ENCODE peak calls at places on chromosomes 5 and 9, in seven cellular contexts. X is H1, Z is HepG2, C is K562, P is GM12892, D is SK-N-SH, H is GM12878. S is an unnamed sample.

GRCh38 chr5:78509884-78510769 is 138.4 kb downstream of the LHFPL2 start:
- DNase-seq in Z (no peak), H (no peak), P (peak), C (peak), X (no peak), D (no peak), S (peak)

GRCh38 chr9:95985656-95986055 is 110.2 kb downstream of the ERCC6L2 start:
- DNase-seq in C (no peak), D (no peak), Z (no peak), H (no peak), P (no peak), X (no peak), S (no peak)

GRCh38 chr5:2981035-2981434 is 229.6 kb upstream of the IRX2 start:
- DNase-seq in C (no peak), H (no peak), P (no peak), Z (no peak), D (no peak), X (no peak), S (no peak)

GRCh38 chr5:13941468-13941867 is 3.0 kb downstream of the DNAH5 start:
- DNase-seq in X (no peak), P (no peak), Z (no peak), H (no peak), C (no peak), D (no peak), S (no peak)

GRCh38 chr5:23146183-23146582 is 293.0 kb upstream of the CDH12 start:
- DNase-seq in H (no peak), D (no peak), C (no peak), P (no peak), Z (no peak), X (no peak), S (no peak)

GRCh38 chr5:1429501-1429900 is 15.7 kb downstream of the SLC6A3 start:
- DNase-seq in D (no peak), H (no peak), C (no peak), X (no peak), Z (no peak), P (no peak), S (no peak)

GRCh38 chr9:82961504-82962125 is 101.3 kb downstream of the RASEF start:
- DNase-seq in P (peak), D (peak), C (peak), Z (peak), H (peak), X (peak), S (peak)

GRCh38 chr5:139717221-139717620 is 69.1 kb downstream of the CXXC5 start:
- DNase-seq in X (no peak), C (no peak), P (no peak), Z (no peak), D (no peak), H (no peak), S (no peak)

GRCh38 chr5:179212870-179213269 is 132.4 kb downstream of the ADAMTS2 start:
- DNase-seq in C (no peak), H (no peak), D (peak), X (no peak), Z (no peak), P (no peak), S (no peak)

GRCh38 chr9:81373294-81373693 is 316.1 kb downstream of the TLE1 start:
- DNase-seq in D (no peak), C (no peak), P (no peak), H (no peak), Z (no peak), X (no peak), S (no peak)

GRCh38 chr9:91777437-91777836 is 172.6 kb downstream of the ROR2 start:
- DNase-seq in H (no peak), X (no peak), P (no peak), Z (no peak), D (no peak), C (no peak), S (no peak)

GRCh38 chr5:6759401-6759800 is 46.2 kb downstream of the TENT4A start:
- DNase-seq in Z (peak), X (no peak), P (no peak), H (no peak), C (peak), D (peak), S (no peak)

GRCh38 chr9:94908041-94908563 is 181.6 kb downstream of the AOPEP start:
- DNase-seq in X (no peak), C (no peak), P (no peak), Z (no peak), D (no peak), H (no peak), S (no peak)

GRCh38 chr5:177450672-177451424 is 4.2 kb downstream of the PRR7 start:
- DNase-seq in Z (no peak), X (no peak), P (no peak), H (no peak), C (no peak), D (no peak), S (no peak)

GRCh38 chr9:87564706-87565335 is 67.2 kb downstream of the DAPK1 start:
- DNase-seq in H (no peak), P (no peak), Z (no peak), X (no peak), D (no peak), C (no peak), S (no peak)

GRCh38 chr5:111237470-111237869 is 13.3 kb downstream of the CAMK4 start:
- DNase-seq in X (no peak), D (no peak), H (no peak), P (no peak), C (no peak), Z (no peak), S (no peak)

GRCh38 chr9:95202076-95202681 is 115.3 kb downstream of the FANCC start:
- DNase-seq in X (no peak), H (no peak), D (no peak), C (no peak), Z (no peak), P (no peak), S (no peak)

GRCh38 chr5:16855475-16855874 is 80.6 kb downstream of the MYO10 start:
- DNase-seq in X (no peak), H (no peak), D (peak), Z (no peak), C (no peak), P (no peak), S (no peak)

GRCh38 chr9:121445986-121446385 is 53.7 kb downstream of the GGTA1 start:
- DNase-seq in Z (no peak), H (no peak), D (no peak), P (no peak), X (no peak), C (no peak), S (no peak)
- TF ChIP-seq TAF1 in Z (no peak), H (no peak), D (no peak), P (no peak), X (no peak), C (no peak), S (no peak)

DNA sequence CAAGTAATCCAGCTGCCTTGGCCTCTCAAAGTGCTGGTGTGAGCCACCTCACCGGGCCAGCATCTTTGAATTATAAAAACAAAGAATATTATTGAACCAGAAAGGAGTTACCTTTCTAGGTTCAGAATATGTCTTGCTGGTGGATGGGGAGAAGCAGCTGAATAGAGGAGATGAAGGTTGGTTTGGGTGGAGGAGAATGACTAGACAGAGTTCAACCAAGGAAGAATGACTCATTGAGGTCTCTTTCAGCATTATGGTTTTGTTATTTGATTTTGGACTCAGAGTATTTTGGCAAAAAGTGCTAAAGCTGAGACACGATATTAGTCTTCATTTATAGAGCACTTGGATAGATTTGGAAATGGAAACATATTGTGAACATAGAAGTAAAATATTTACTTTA is 75.2 kb upstream of the MPDZ start:
- DNase-seq in D (no peak), Z (no peak), X (no peak), C (no peak), P (no peak), H (no peak), S (no peak)
- TF ChIP-seq TAF1 in D (no peak), Z (no peak), X (no peak), C (no peak), P (no peak), H (no peak), S (no peak)

GRCh38 chr5:76391014-76391413 is 12.1 kb upstream of the IQGAP2 start:
- DNase-seq in D (no peak), P (no peak), C (no peak), X (no peak), H (no peak), Z (no peak), S (no peak)
- TF ChIP-seq TAF1 in D (no peak), P (no peak), C (no peak), X (no peak), H (no peak), Z (no peak), S (no peak)

GRCh38 chr5:169778622-169779596 is 141.8 kb downstream of the DOCK2 start:
- DNase-seq in D (no peak), C (no peak), P (peak), X (no peak), Z (no peak), H (peak), S (peak)
- TF ChIP-seq TAF1 in D (no peak), C (no peak), P (peak), X (no peak), Z (no peak), H (no peak), S (no peak)

DNA sequence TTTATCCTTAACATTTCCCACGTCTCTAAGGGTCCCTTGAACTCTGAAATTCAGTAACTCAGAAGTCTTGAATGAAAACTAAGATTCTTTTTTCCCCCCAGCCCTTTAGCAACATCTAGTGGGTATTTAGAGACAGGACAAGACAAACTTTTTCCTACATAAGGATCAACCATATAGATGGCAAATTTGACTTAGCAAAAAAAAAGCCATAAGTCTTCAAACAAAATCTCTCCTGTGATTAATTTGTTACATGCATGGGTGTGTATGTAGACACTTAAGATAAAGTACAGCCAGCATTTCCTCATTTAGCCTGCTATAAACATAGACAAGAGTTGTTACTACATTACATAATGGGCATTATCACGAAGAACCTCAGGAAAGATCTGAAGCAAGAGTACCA is 29.1 kb upstream of the ANKRD31 start:
- DNase-seq in Z (peak), X (no peak), D (peak), P (no peak), C (no peak), H (no peak), S (no peak)
- TF ChIP-seq TAF1 in Z (no peak), X (no peak), D (no peak), P (no peak), C (no peak), H (no peak), S (no peak)

S was measured in GM12891.